ENCODE peak calls at places on chromosomes 5 and 9, in nine cellular contexts. N is AG10803, Z is OCI-LY7, P is GM12864, H is fibroblast of the aortic adventitia, M is left ventricle myocardium inferior, X is aorta, G is endodermal cell, K is adipocyte. T is an unnamed sample.

GRCh38 chr9:83937861-83938455 is 16.7 kb upstream of the KIF27 start:
- DNase-seq in H (peak), N (peak), K (peak), P (no peak), X (no peak), Z (peak), G (peak), M (no peak), T (peak)

GRCh38 chr5:151327585-151327984 is 19.8 kb downstream of the SLC36A2 start:
- DNase-seq in X (no peak), M (no peak), N (no peak), P (no peak), H (no peak), Z (no peak), G (no peak), K (no peak), T (no peak)

GRCh38 chr5:34626036-34626435 is 30.1 kb upstream of the RAI14 start:
- DNase-seq in K (peak), G (peak), H (peak), Z (no peak), X (no peak), N (peak), M (no peak), P (no peak), T (no peak)

GRCh38 chr5:891117-891836 is 1.3 kb downstream of the BRD9 start:
- DNase-seq in G (peak), X (peak), H (no peak), Z (no peak), M (no peak), P (no peak), K (no peak), N (no peak), T (peak)

GRCh38 chr9:86239053-86239770 is 20.2 kb downstream of the C9orf153 start:
- DNase-seq in G (no peak), M (no peak), P (no peak), N (no peak), K (peak), X (no peak), H (peak), Z (no peak), T (no peak)

GRCh38 chr9:37943329-37944265 is 39.7 kb upstream of the SLC25A51 start:
- DNase-seq in G (no peak), P (no peak), K (peak), N (peak), Z (no peak), H (peak), X (no peak), M (no peak), T (no peak)

GRCh38 chr5:173582198-173583092 is 34.0 kb downstream of the BOD1 start:
- DNase-seq in P (no peak), K (peak), M (no peak), X (no peak), N (peak), H (peak), G (no peak), Z (no peak), T (no peak)

GRCh38 chr5:59713488-59713844 is 180.1 kb downstream of the PDE4D start:
- DNase-seq in N (no peak), X (no peak), P (no peak), H (no peak), G (no peak), Z (no peak), M (no peak), K (no peak), T (no peak)

GRCh38 chr5:1724822-1725602 is 74.6 kb downstream of the MRPL36 start:
- DNase-seq in N (no peak), X (peak), H (peak), K (no peak), Z (no peak), G (peak), P (no peak), M (no peak), T (peak)

GRCh38 chr5:136054133-136054996 is 25.6 kb downstream of the TGFBI start:
- DNase-seq in X (peak), H (peak), N (peak), M (no peak), G (no peak), P (no peak), K (peak), Z (no peak), T (no peak)

GRCh38 chr5:4098226-4098625 is 502.6 kb downstream of the IRX1 start:
- DNase-seq in N (no peak), M (no peak), K (no peak), P (no peak), X (no peak), G (no peak), H (no peak), Z (no peak), T (no peak)

GRCh38 chr9:33190021-33190420 is 22.9 kb upstream of the B4GALT1 start:
- DNase-seq in Z (no peak), H (no peak), M (no peak), P (no peak), N (peak), G (no peak), X (no peak), K (no peak), T (no peak)

GRCh38 chr5:71932649-71933338 is 174.5 kb upstream of the MAP1B start:
- DNase-seq in Z (no peak), H (peak), X (peak), N (peak), M (peak), K (peak), G (peak), P (no peak), T (peak)

GRCh38 chr9:136107155-136107952 is 11.3 kb downstream of the TMEM250 start:
- DNase-seq in H (no peak), X (no peak), K (no peak), G (no peak), P (peak), N (no peak), Z (peak), M (no peak), T (peak)

GRCh38 chr5:6837519-6838110 is 124.4 kb downstream of the TENT4A start:
- DNase-seq in Z (peak), X (no peak), H (no peak), P (no peak), K (peak), M (no peak), G (peak), N (no peak), T (peak)

GRCh38 chr5:130712324-130712723 is 452.7 kb downstream of the HINT1 start:
- DNase-seq in G (no peak), H (no peak), X (no peak), K (no peak), N (no peak), M (no peak), Z (no peak), P (no peak), T (no peak)

GRCh38 chr5:120873083-120873482 is 409.0 kb downstream of the PRR16 start:
- DNase-seq in X (no peak), N (peak), P (no peak), M (no peak), G (no peak), K (peak), Z (no peak), H (no peak), T (no peak)

GRCh38 chr9:125706661-125707539 is at the start of gene MAPKAP1:
- DNase-seq in X (peak), N (peak), P (peak), K (peak), Z (peak), G (peak), M (peak), H (peak), T (peak)

GRCh38 chr9:133705576-133705975 is 32.6 kb downstream of the SARDH start:
- DNase-seq in G (peak), M (no peak), N (no peak), Z (peak), K (no peak), H (no peak), X (peak), P (no peak), T (peak)

GRCh38 chr5:145981612-145982571 is 45.5 kb downstream of the SH3RF2 start:
- DNase-seq in G (no peak), M (no peak), X (no peak), P (no peak), K (no peak), N (no peak), H (no peak), Z (no peak), T (no peak)

GRCh38 chr9:128242828-128243485 is 32.9 kb downstream of the GOLGA2 start:
- DNase-seq in P (no peak), X (no peak), N (peak), Z (no peak), K (peak), H (peak), M (peak), G (no peak), T (peak)
- H3K4me3 ChIP-seq in P (no peak), X (no peak), N (peak), Z (no peak), K (peak), H (peak), M (peak), G (no peak), T (no peak)

GRCh38 chr9:130171226-130172148 is 717 bp upstream of the NCS1 start:
- DNase-seq in K (no peak), N (no peak), Z (no peak), X (no peak), H (no peak), P (no peak), G (peak), M (no peak), T (peak)

GRCh38 chr9:130174025-130174424 is 1.8 kb downstream of the NCS1 start:
- DNase-seq in N (no peak), P (no peak), H (no peak), M (no peak), X (no peak), K (no peak), G (no peak), Z (no peak), T (no peak)

GRCh38 chr9:130172161-130172857 is at the start of gene NCS1:
- DNase-seq in P (no peak), Z (no peak), G (peak), K (peak), H (peak), N (peak), M (peak), X (peak), T (peak)

GRCh38 chr9:130173462-130173876 is 1.3 kb downstream of the NCS1 start:
- DNase-seq in Z (no peak), G (peak), H (no peak), M (no peak), P (no peak), K (peak), N (no peak), X (no peak), T (peak)

GRCh38 chr9:130172858-130173461 is 756 bp downstream of the NCS1 start:
- DNase-seq in M (no peak), H (no peak), Z (no peak), G (peak), X (peak), N (no peak), P (no peak), K (peak), T (peak)
- H3K4me3 ChIP-seq in M (peak), H (peak), Z (no peak), G (peak), X (peak), N (peak), P (no peak), K (peak), T (peak)

GRCh38 chr9:4987996-4988421 is 2.9 kb downstream of the JAK2 start:
- DNase-seq in X (no peak), P (no peak), K (peak), Z (peak), H (peak), N (peak), M (no peak), G (peak), T (peak)

GRCh38 chr9:4986783-4987182 is 1.7 kb downstream of the JAK2 start:
- DNase-seq in X (no peak), Z (peak), M (no peak), N (no peak), H (no peak), P (no peak), K (no peak), G (no peak), T (no peak)

GRCh38 chr9:4985376-4986266 is 549 bp downstream of the JAK2 start:
- DNase-seq in P (no peak), K (peak), Z (peak), N (peak), M (peak), X (peak), H (peak), G (peak), T (peak)

GRCh38 chr9:4984571-4985375 is at the start of gene JAK2:
- DNase-seq in X (peak), Z (peak), G (peak), P (peak), M (peak), H (peak), K (peak), N (peak), T (peak)

GRCh38 chr9:4986291-4986690 is 1.2 kb downstream of the JAK2 start:
- DNase-seq in K (peak), G (no peak), M (no peak), X (no peak), Z (peak), N (no peak), P (no peak), H (peak), T (no peak)
- H3K4me3 ChIP-seq in K (peak), G (peak), M (peak), X (peak), Z (peak), N (peak), P (peak), H (peak), T (peak)

GRCh38 chr5:157594237-157594636 is 18.7 kb upstream of the ADAM19 start:
- DNase-seq in Z (no peak), M (no peak), X (no peak), H (no peak), K (peak), N (peak), G (no peak), P (no peak), T (no peak)

GRCh38 chr5:157596449-157596848 is 20.9 kb upstream of the ADAM19 start:
- DNase-seq in N (peak), Z (peak), K (no peak), M (no peak), X (no peak), P (peak), H (no peak), G (no peak), T (no peak)

GRCh38 chr5:157593036-157593435 is 17.5 kb upstream of the ADAM19 start:
- DNase-seq in Z (peak), N (no peak), X (no peak), P (no peak), H (no peak), K (no peak), M (no peak), G (no peak), T (no peak)

GRCh38 chr5:157592594-157592993 is 17.0 kb upstream of the ADAM19 start:
- DNase-seq in Z (peak), G (no peak), M (no peak), H (no peak), X (no peak), N (no peak), K (no peak), P (no peak), T (no peak)

DNA sequence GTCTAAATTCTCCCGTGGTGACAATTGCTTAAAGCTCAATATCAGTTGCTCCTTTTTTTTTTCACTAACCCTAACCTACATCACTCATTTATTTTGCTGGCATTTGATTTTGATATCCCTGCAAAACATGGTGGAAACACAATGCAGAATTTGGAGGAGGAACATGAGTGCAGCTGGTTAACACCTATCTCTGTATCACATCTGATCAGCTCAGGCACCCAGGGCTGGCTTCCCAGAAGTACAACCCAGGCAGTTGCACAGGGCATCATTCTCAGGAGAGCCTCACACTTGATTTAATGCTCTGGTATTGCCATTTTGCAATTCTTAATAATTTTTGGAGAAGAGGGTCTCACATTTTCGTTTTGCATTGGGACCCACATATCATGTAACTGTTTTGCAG is 19.1 kb upstream of the ADAM19 start:
- DNase-seq in K (no peak), M (no peak), P (no peak), Z (no peak), N (no peak), H (no peak), G (no peak), X (no peak), T (no peak)
- H3K4me3 ChIP-seq in K (no peak), M (no peak), P (no peak), Z (no peak), N (no peak), H (no peak), G (no peak), X (no peak), T (no peak)

GRCh38 chr5:123787136-123787535 is 275.2 kb downstream of the CSNK1G3 start:
- DNase-seq in Z (no peak), P (no peak), H (no peak), X (no peak), K (no peak), N (no peak), M (no peak), G (no peak), T (no peak)
- H3K4me3 ChIP-seq in Z (no peak), P (no peak), H (no peak), X (no peak), K (no peak), N (no peak), M (no peak), G (no peak), T (no peak)

GRCh38 chr5:39399135-39400036 is 25.4 kb downstream of the DAB2 start:
- DNase-seq in M (no peak), N (peak), G (no peak), X (no peak), H (peak), K (peak), Z (no peak), P (no peak), T (no peak)
- H3K4me3 ChIP-seq in M (no peak), N (peak), G (no peak), X (no peak), H (no peak), K (peak), Z (no peak), P (no peak), T (no peak)